ENCODE peak calls at places on chromosomes 1 and 21, in six cellular contexts. One of them, this sample, is unnamed.

GRCh38 chr1:28160677-28161328 is 15.7 kb downstream of the PTAFR start:
- ATAC-seq in heart left ventricle: peak; percentile 74
- ATAC-seq in HCT116: no peak
- ATAC-seq in IMR-90: peak; percentile 71
- ATAC-seq in A549: no peak
- ATAC-seq in gastrocnemius medialis: peak; percentile 60
- ATAC-seq in this sample: peak; percentile 53

GRCh38 chr1:198517623-198518022 is 22.9 kb downstream of the ATP6V1G3 start:
- ATAC-seq in A549: no peak
- ATAC-seq in HCT116: no peak
- ATAC-seq in gastrocnemius medialis: no peak
- ATAC-seq in heart left ventricle: no peak
- ATAC-seq in IMR-90: peak; percentile 53
- ATAC-seq in this sample: no peak

GRCh38 chr1:180527270-180527669 is 24.9 kb upstream of the ACBD6 start:
- ATAC-seq in heart left ventricle: peak; percentile 35
- ATAC-seq in IMR-90: peak; percentile 40
- ATAC-seq in A549: peak; percentile 46
- ATAC-seq in HCT116: peak; percentile 90
- ATAC-seq in gastrocnemius medialis: no peak
- ATAC-seq in this sample: no peak

GRCh38 chr1:12438349-12438924 is 179.6 kb downstream of the DHRS3 start:
- ATAC-seq in gastrocnemius medialis: no peak
- ATAC-seq in HCT116: no peak
- ATAC-seq in IMR-90: no peak
- ATAC-seq in A549: no peak
- ATAC-seq in heart left ventricle: no peak
- ATAC-seq in this sample: peak; percentile 42

GRCh38 chr1:229027622-229028182 is 243.2 kb upstream of the RAB4A start:
- ATAC-seq in A549: no peak
- ATAC-seq in IMR-90: peak; percentile 21
- ATAC-seq in HCT116: no peak
- ATAC-seq in gastrocnemius medialis: peak; percentile 40
- ATAC-seq in heart left ventricle: peak; percentile 5
- ATAC-seq in this sample: no peak

GRCh38 chr21:35328856-35329455 is 279.9 kb upstream of the RUNX1 start:
- ATAC-seq in IMR-90: no peak
- ATAC-seq in heart left ventricle: no peak
- ATAC-seq in A549: no peak
- ATAC-seq in HCT116: no peak
- ATAC-seq in gastrocnemius medialis: no peak
- ATAC-seq in this sample: no peak

GRCh38 chr1:119647228-119647733 is 785 bp downstream of the ZNF697 start:
- ATAC-seq in HCT116: no peak
- ATAC-seq in IMR-90: peak; percentile 3
- ATAC-seq in A549: no peak
- ATAC-seq in gastrocnemius medialis: peak; percentile 19
- ATAC-seq in heart left ventricle: peak; percentile 21
- ATAC-seq in this sample: peak; percentile 1

GRCh38 chr21:26448751-26449150 is 124.3 kb downstream of the CYYR1 start:
- ATAC-seq in IMR-90: peak; percentile 14
- ATAC-seq in HCT116: no peak
- ATAC-seq in heart left ventricle: peak; percentile 57
- ATAC-seq in gastrocnemius medialis: no peak
- ATAC-seq in A549: no peak
- ATAC-seq in this sample: no peak

GRCh38 chr21:32334980-32335471 is 36.4 kb downstream of the MRAP start:
- ATAC-seq in heart left ventricle: no peak
- ATAC-seq in gastrocnemius medialis: no peak
- ATAC-seq in A549: no peak
- ATAC-seq in IMR-90: no peak
- ATAC-seq in HCT116: no peak
- ATAC-seq in this sample: no peak

DNA sequence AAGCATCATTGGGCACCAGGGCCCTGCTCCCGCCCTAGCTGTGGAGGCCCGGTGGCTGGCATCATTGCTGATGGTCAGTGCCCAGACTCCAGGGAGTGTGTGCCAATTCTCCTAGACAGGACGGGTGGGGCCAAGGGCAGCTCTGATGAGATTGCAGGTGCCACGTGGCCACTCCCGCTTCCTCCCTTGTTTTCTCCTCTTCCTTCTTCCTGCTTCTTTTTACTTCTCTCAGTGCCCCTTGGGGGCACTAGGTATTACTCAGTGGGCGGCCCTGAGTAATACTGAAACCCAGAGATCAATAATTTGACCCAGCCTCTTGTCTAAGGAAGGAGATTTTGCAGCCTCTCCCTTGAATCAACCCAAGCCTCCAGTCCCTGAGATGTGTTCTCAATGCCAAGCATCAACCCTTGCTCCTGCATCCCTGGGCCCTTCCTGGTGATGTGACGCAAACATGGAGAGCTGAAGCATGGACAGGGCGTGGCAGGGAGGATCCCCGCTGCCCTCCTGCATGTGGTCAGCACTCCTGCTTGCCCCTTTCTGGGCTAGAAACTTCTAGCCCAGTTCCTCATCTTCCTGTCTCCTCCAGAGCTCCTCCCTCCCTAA is 32.4 kb downstream of the CDK18 start:
- ATAC-seq in heart left ventricle: peak; percentile 59
- ATAC-seq in HCT116: peak; percentile 46
- ATAC-seq in IMR-90: no peak
- ATAC-seq in A549: no peak
- ATAC-seq in gastrocnemius medialis: no peak
- ATAC-seq in this sample: no peak
- TF ChIP-seq CTCF in heart left ventricle: no peak
- TF ChIP-seq CTCF in HCT116: no peak
- TF ChIP-seq CTCF in IMR-90: no peak
- TF ChIP-seq CTCF in A549: no peak
- TF ChIP-seq CTCF in gastrocnemius medialis: no peak
- TF ChIP-seq CTCF in this sample: no peak

DNA sequence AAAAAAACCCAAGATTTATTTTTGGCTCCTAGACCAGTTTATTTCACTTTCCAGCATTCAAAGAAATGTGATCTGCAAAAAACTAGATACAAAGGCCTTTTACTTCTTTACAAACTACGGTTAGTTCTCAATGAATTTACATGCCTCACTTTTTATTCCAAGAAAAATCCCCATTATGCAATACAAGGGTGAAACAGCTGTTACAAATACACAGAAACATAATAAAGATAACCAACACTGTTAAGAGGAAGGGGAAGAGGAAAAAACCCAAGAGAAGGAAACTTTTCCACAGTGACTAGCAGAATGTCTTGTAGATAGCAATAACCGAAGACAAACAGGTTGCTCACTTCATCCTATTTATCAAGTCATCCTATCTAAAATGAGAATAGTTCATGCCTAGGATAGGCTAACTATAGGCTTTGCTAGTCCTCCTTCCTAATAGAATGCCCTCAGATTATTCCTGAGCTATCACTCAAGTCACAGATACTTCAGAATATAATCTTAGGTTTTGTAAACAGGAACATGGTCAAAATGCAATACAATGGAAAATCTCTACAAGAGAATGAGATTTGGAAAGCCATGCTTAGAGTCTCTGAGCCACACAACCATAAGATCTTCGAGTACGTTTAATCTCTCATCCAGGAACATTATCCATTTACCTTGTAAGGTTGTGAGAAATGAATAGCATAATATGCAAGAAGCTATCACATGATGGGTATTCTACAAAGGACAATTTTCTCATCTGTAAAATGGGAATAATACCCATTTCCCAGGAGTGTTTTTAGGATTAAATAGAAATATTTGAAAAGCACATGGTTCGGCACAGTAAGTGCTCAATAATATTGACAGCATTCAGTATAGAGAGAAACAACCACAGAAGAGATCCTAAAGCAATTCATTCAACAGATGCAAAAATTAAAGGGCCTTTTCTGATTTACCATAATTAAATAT is 5.4 kb downstream of the PNRC2 start:
- ATAC-seq in A549: no peak
- ATAC-seq in gastrocnemius medialis: no peak
- ATAC-seq in IMR-90: no peak
- ATAC-seq in HCT116: no peak
- ATAC-seq in heart left ventricle: no peak
- ATAC-seq in this sample: no peak
- TF ChIP-seq POLR2A in A549: no peak
- TF ChIP-seq POLR2A in gastrocnemius medialis: no peak
- TF ChIP-seq POLR2A in IMR-90: no peak
- TF ChIP-seq POLR2A in HCT116: no peak
- TF ChIP-seq POLR2A in heart left ventricle: no peak
- TF ChIP-seq POLR2A in this sample: no peak

DNA sequence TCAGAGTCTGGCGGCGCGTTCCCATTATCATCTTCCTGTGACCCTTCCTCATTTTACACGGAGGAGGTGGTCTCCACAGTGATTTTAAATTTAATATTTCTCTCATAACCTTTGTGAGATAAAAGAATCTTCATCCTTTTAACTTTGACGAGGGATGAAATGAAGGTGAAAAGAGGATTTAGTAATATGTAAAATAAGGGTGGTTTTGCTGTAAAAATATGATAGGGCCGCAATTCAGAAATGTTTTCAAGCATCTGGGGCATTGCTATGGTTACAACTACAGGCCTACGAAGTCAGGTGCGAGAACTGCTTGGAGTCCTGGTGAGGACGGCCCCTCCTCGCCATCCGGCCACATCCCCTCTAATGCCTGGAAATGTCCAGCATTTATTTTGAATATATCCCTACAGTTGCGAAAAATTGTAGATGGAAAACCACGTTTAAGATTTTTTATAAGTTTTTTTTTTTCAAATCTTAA is 422 bp upstream of the RSBN1 start:
- ATAC-seq in heart left ventricle: no peak
- ATAC-seq in IMR-90: no peak
- ATAC-seq in A549: no peak
- ATAC-seq in gastrocnemius medialis: no peak
- ATAC-seq in HCT116: no peak
- ATAC-seq in this sample: no peak
- TF ChIP-seq CTCF in heart left ventricle: no peak
- TF ChIP-seq CTCF in IMR-90: no peak
- TF ChIP-seq CTCF in A549: no peak
- TF ChIP-seq CTCF in gastrocnemius medialis: no peak
- TF ChIP-seq CTCF in HCT116: no peak
- TF ChIP-seq CTCF in this sample: no peak

GRCh38 chr1:227789042-227789880 is 26.2 kb upstream of the PRSS38 start:
- ATAC-seq in IMR-90: no peak
- ATAC-seq in A549: no peak
- ATAC-seq in heart left ventricle: no peak
- ATAC-seq in HCT116: no peak
- ATAC-seq in gastrocnemius medialis: no peak
- ATAC-seq in this sample: no peak

GRCh38 chr1:227788279-227789041 is 27.0 kb upstream of the PRSS38 start:
- ATAC-seq in gastrocnemius medialis: peak; percentile 53
- ATAC-seq in A549: peak; percentile 77
- ATAC-seq in HCT116: peak; percentile 85
- ATAC-seq in IMR-90: peak; percentile 78
- ATAC-seq in heart left ventricle: peak; percentile 57
- ATAC-seq in this sample: peak; percentile 78

GRCh38 chr1:227786673-227787512 is 28.6 kb upstream of the PRSS38 start:
- ATAC-seq in gastrocnemius medialis: no peak
- ATAC-seq in IMR-90: no peak
- ATAC-seq in HCT116: no peak
- ATAC-seq in heart left ventricle: peak; percentile 20
- ATAC-seq in A549: no peak
- ATAC-seq in this sample: no peak

GRCh38 chr1:227785812-227786608 is 29.5 kb upstream of the PRSS38 start:
- ATAC-seq in heart left ventricle: no peak
- ATAC-seq in A549: no peak
- ATAC-seq in gastrocnemius medialis: no peak
- ATAC-seq in HCT116: no peak
- ATAC-seq in IMR-90: no peak
- ATAC-seq in this sample: no peak

GRCh38 chr1:227787513-227788278 is 27.8 kb upstream of the PRSS38 start:
- ATAC-seq in gastrocnemius medialis: peak; percentile 76
- ATAC-seq in HCT116: peak; percentile 93
- ATAC-seq in heart left ventricle: peak; percentile 95
- ATAC-seq in IMR-90: peak; percentile 91
- ATAC-seq in A549: peak; percentile 85
- ATAC-seq in this sample: peak; percentile 93
- TF ChIP-seq POLR2A in gastrocnemius medialis: peak; percentile 77
- TF ChIP-seq POLR2A in HCT116: no peak
- TF ChIP-seq POLR2A in heart left ventricle: peak; percentile 48
- TF ChIP-seq POLR2A in IMR-90: no peak
- TF ChIP-seq POLR2A in A549: peak; percentile 40
- TF ChIP-seq POLR2A in this sample: peak; percentile 50

GRCh38 chr1:9181990-9182783 is 52.4 kb upstream of the H6PD start:
- ATAC-seq in IMR-90: peak; percentile 64
- ATAC-seq in HCT116: peak; percentile 71
- ATAC-seq in A549: peak; percentile 78
- ATAC-seq in heart left ventricle: peak; percentile 62
- ATAC-seq in gastrocnemius medialis: no peak
- ATAC-seq in this sample: peak; percentile 52
- TF ChIP-seq CTCF in IMR-90: peak; percentile 19
- TF ChIP-seq CTCF in HCT116: no peak
- TF ChIP-seq CTCF in A549: peak; percentile 10
- TF ChIP-seq CTCF in heart left ventricle: no peak
- TF ChIP-seq CTCF in gastrocnemius medialis: no peak
- TF ChIP-seq CTCF in this sample: peak; percentile 30

DNA sequence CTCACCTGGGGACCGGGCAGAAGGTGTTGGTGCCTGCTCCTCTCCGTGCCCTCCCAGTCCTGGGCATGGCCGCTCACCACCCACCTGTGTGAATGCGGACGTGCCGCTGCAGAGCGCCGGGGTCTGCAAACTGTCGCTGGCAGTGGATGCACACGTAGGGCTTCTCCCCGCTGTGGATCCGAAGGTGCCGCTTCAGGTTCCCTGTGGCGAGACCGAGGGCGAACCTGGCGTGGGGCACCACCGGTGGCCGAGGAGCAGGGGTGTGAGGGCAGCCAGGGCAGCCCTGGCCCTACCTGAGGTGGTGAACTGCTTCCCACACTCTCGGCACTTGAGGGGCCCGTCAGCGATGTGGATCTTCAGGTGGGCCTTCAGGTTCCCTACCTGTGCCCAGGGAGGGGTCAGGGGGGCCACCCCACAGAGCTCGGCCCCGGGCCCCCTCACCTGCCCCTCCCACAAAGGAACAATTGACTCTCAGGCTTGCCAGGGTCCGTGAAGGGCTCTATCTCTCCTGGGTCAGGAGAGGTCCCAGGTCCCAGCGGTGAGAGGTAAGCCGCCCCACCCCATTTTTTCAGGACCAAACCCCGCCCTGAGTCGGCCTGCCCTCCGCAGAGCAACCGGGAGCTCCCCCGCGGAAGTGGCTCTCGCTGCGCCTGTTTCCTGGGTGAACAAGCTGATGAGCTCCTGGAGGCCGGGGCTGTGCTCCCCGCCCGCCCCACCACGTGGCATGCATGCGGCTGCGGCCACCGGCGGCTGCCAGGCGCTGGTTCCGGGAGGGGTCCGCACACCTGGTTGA is 32.2 kb downstream of the ZBTB17 start:
- ATAC-seq in IMR-90: no peak
- ATAC-seq in gastrocnemius medialis: no peak
- ATAC-seq in heart left ventricle: no peak
- ATAC-seq in HCT116: no peak
- ATAC-seq in A549: no peak
- ATAC-seq in this sample: no peak
- TF ChIP-seq POLR2A in IMR-90: no peak
- TF ChIP-seq POLR2A in gastrocnemius medialis: no peak
- TF ChIP-seq POLR2A in heart left ventricle: no peak
- TF ChIP-seq POLR2A in HCT116: no peak
- TF ChIP-seq POLR2A in A549: no peak
- TF ChIP-seq POLR2A in this sample: no peak

GRCh38 chr1:41612953-41613352 is 128.5 kb upstream of the EDN2 start:
- ATAC-seq in heart left ventricle: no peak
- ATAC-seq in gastrocnemius medialis: no peak
- ATAC-seq in IMR-90: no peak
- ATAC-seq in A549: no peak
- ATAC-seq in HCT116: no peak
- ATAC-seq in this sample: peak; percentile 60
- TF ChIP-seq CTCF in heart left ventricle: no peak
- TF ChIP-seq CTCF in gastrocnemius medialis: no peak
- TF ChIP-seq CTCF in IMR-90: no peak
- TF ChIP-seq CTCF in A549: no peak
- TF ChIP-seq CTCF in HCT116: no peak
- TF ChIP-seq CTCF in this sample: peak; percentile 9

This sample was measured in gastroesophageal sphincter.